ENCODE peak calls at places on chromosomes 11 and 22, in nine cellular contexts. T, L, P, Q, X, I, O, R and Y are unnamed samples.

GRCh38 chr22:41504397-41504796 is 35.5 kb downstream of the ACO2 start:
- DNase-seq in T (no peak), L (peak), P (no peak), Q (no peak), X (no peak), I (no peak), O (no peak), R (no peak), Y (no peak)

GRCh38 chr11:2537896-2538855 is 93.4 kb downstream of the KCNQ1 start:
- DNase-seq in T (no peak), L (no peak), P (no peak), Q (no peak), X (no peak), I (no peak), O (no peak), R (no peak), Y (no peak)

GRCh38 chr22:21686634-21687393 is 21.0 kb downstream of the PPIL2 start:
- DNase-seq in T (no peak), L (no peak), P (no peak), Q (no peak), X (no peak), I (no peak), O (no peak), R (no peak), Y (no peak)

GRCh38 chr22:33389927-33390326 is 331.7 kb upstream of the SYN3 start:
- DNase-seq in T (no peak), L (no peak), P (no peak), Q (no peak), X (no peak), I (no peak), O (no peak), R (no peak), Y (no peak)

GRCh38 chr22:49197500-49197899 is 630.2 kb downstream of the BRD1 start:
- DNase-seq in T (no peak), L (no peak), P (no peak), Q (no peak), X (no peak), I (no peak), O (no peak), R (peak), Y (no peak)

GRCh38 chr22:29914991-29915390 is 32.0 kb downstream of the MTMR3 start:
- DNase-seq in T (no peak), L (no peak), P (no peak), Q (no peak), X (no peak), I (no peak), O (no peak), R (no peak), Y (no peak)

GRCh38 chr11:66080055-66080817 is 10.2 kb downstream of the PACS1 start:
- DNase-seq in T (peak), L (no peak), P (peak), Q (no peak), X (peak), I (peak), O (peak), R (no peak), Y (no peak)

GRCh38 chr11:32310218-32310601 is 125.1 kb downstream of the WT1 start:
- DNase-seq in T (no peak), L (no peak), P (no peak), Q (no peak), X (no peak), I (no peak), O (no peak), R (no peak), Y (no peak)

GRCh38 chr11:114040706-114041211 is 18.8 kb upstream of the ZBTB16 start:
- DNase-seq in T (no peak), L (no peak), P (no peak), Q (no peak), X (peak), I (no peak), O (no peak), R (no peak), Y (no peak)

GRCh38 chr22:37032535-37033460 is 13.3 kb downstream of the MPST start:
- DNase-seq in T (no peak), L (peak), P (no peak), Q (no peak), X (peak), I (no peak), O (no peak), R (no peak), Y (no peak)

GRCh38 chr22:35539910-35540599 is 576 bp upstream of the RASD2 start:
- DNase-seq in T (no peak), L (peak), P (peak), Q (peak), X (no peak), I (peak), O (peak), R (no peak), Y (peak)

GRCh38 chr11:109037856-109038780 is 373.2 kb downstream of the DDX10 start:
- DNase-seq in T (peak), L (no peak), P (no peak), Q (no peak), X (peak), I (no peak), O (no peak), R (no peak), Y (no peak)

GRCh38 chr11:82871646-82872045 is 28.6 kb downstream of the PRCP start:
- DNase-seq in T (no peak), L (no peak), P (no peak), Q (no peak), X (peak), I (no peak), O (no peak), R (no peak), Y (no peak)

GRCh38 chr22:30210235-30210831 is 36.2 kb downstream of the LIF start:
- DNase-seq in T (no peak), L (peak), P (no peak), Q (no peak), X (no peak), I (no peak), O (no peak), R (no peak), Y (no peak)

GRCh38 chr11:122733301-122733686 is 77.8 kb downstream of the UBASH3B start:
- DNase-seq in T (no peak), L (no peak), P (no peak), Q (no peak), X (no peak), I (no peak), O (no peak), R (peak), Y (no peak)

GRCh38 chr22:23570681-23571080 is 9.4 kb downstream of the IGLL1 start:
- DNase-seq in T (no peak), L (no peak), P (no peak), Q (no peak), X (no peak), I (no peak), O (no peak), R (no peak), Y (no peak)

GRCh38 chr11:72039108-72039850 is 40.6 kb downstream of the IL18BP start:
- DNase-seq in T (no peak), L (no peak), P (no peak), Q (no peak), X (no peak), I (no peak), O (no peak), R (no peak), Y (peak)

GRCh38 chr11:16945671-16946469 is 68.3 kb downstream of the PLEKHA7 start:
- DNase-seq in T (no peak), L (peak), P (no peak), Q (no peak), X (no peak), I (peak), O (no peak), R (peak), Y (peak)

GRCh38 chr11:129223701-129224149 is 31.6 kb upstream of the ARHGAP32 start:
- DNase-seq in T (peak), L (no peak), P (no peak), Q (no peak), X (peak), I (no peak), O (no peak), R (no peak), Y (no peak)

GRCh38 chr11:77636738-77637344 is 753 bp downstream of the CLNS1A start:
- DNase-seq in T (no peak), L (no peak), P (no peak), Q (no peak), X (no peak), I (no peak), O (no peak), R (no peak), Y (peak)